ENCODE peak calls at places on chromosomes 12 and 14, in seven cellular contexts. One of them, this sample, is unnamed.

GRCh38 chr14:106831322-106831720 is 1304.9 kb downstream of the TMEM121 start:
- DNase-seq in esophagus muscularis mucosa: peak; percentile 10
- DNase-seq in stomach: no peak
- DNase-seq in ovary: peak; percentile 55
- DNase-seq in tibial nerve: no peak
- DNase-seq in A549: peak; percentile 75
- DNase-seq in transverse colon: peak; percentile 66
- DNase-seq in this sample: no peak

GRCh38 chr12:47717443-47718193 is 7.7 kb downstream of the ENDOU start:
- DNase-seq in tibial nerve: peak; percentile 66
- DNase-seq in stomach: peak; percentile 82
- DNase-seq in transverse colon: peak; percentile 83
- DNase-seq in ovary: peak; percentile 81
- DNase-seq in A549: peak; percentile 83
- DNase-seq in esophagus muscularis mucosa: peak; percentile 95
- DNase-seq in this sample: peak; percentile 90

GRCh38 chr12:66637693-66638301 is 41.1 kb downstream of the GRIP1 start:
- DNase-seq in ovary: no peak
- DNase-seq in esophagus muscularis mucosa: no peak
- DNase-seq in transverse colon: no peak
- DNase-seq in A549: no peak
- DNase-seq in tibial nerve: no peak
- DNase-seq in stomach: no peak
- DNase-seq in this sample: no peak

GRCh38 chr12:16168078-16168477 is 109.4 kb downstream of the SLC15A5 start:
- DNase-seq in esophagus muscularis mucosa: no peak
- DNase-seq in stomach: no peak
- DNase-seq in A549: no peak
- DNase-seq in tibial nerve: no peak
- DNase-seq in transverse colon: no peak
- DNase-seq in ovary: no peak
- DNase-seq in this sample: no peak

GRCh38 chr14:51419685-51420084 is 179.6 kb downstream of the TMX1 start:
- DNase-seq in esophagus muscularis mucosa: no peak
- DNase-seq in A549: peak; percentile 32
- DNase-seq in transverse colon: no peak
- DNase-seq in tibial nerve: no peak
- DNase-seq in ovary: no peak
- DNase-seq in stomach: no peak
- DNase-seq in this sample: no peak

GRCh38 chr12:27463826-27464554 is 17.5 kb downstream of the SMCO2 start:
- DNase-seq in tibial nerve: no peak
- DNase-seq in esophagus muscularis mucosa: no peak
- DNase-seq in stomach: no peak
- DNase-seq in transverse colon: no peak
- DNase-seq in A549: no peak
- DNase-seq in ovary: peak; percentile 85
- DNase-seq in this sample: no peak

GRCh38 chr12:21891763-21892217 is 49.4 kb downstream of the ABCC9 start:
- DNase-seq in A549: no peak
- DNase-seq in esophagus muscularis mucosa: no peak
- DNase-seq in ovary: peak; percentile 59
- DNase-seq in stomach: no peak
- DNase-seq in tibial nerve: no peak
- DNase-seq in transverse colon: peak; percentile 38
- DNase-seq in this sample: peak; percentile 73

GRCh38 chr12:130708648-130709047 is 7.5 kb downstream of the RIMBP2 start:
- DNase-seq in stomach: peak; percentile 18
- DNase-seq in tibial nerve: no peak
- DNase-seq in A549: no peak
- DNase-seq in esophagus muscularis mucosa: no peak
- DNase-seq in ovary: no peak
- DNase-seq in transverse colon: no peak
- DNase-seq in this sample: peak; percentile 60

GRCh38 chr14:101031721-101032120 is 128.2 kb upstream of the RTL1 start:
- DNase-seq in stomach: no peak
- DNase-seq in transverse colon: no peak
- DNase-seq in A549: no peak
- DNase-seq in esophagus muscularis mucosa: no peak
- DNase-seq in tibial nerve: no peak
- DNase-seq in ovary: peak; percentile 23
- DNase-seq in this sample: peak; percentile 10

GRCh38 chr14:35046048-35046750 is at the start of gene FAM177A1:
- DNase-seq in ovary: peak; percentile 98
- DNase-seq in esophagus muscularis mucosa: peak; percentile 100
- DNase-seq in stomach: peak; percentile 99
- DNase-seq in transverse colon: peak; percentile 100
- DNase-seq in A549: peak; percentile 98
- DNase-seq in tibial nerve: peak; percentile 93
- DNase-seq in this sample: peak; percentile 99

GRCh38 chr12:22729898-22730443 is 105.0 kb downstream of the ETNK1 start:
- DNase-seq in A549: no peak
- DNase-seq in esophagus muscularis mucosa: no peak
- DNase-seq in ovary: no peak
- DNase-seq in transverse colon: no peak
- DNase-seq in tibial nerve: no peak
- DNase-seq in stomach: no peak
- DNase-seq in this sample: no peak

GRCh38 chr12:66491812-66492361 is 187.0 kb downstream of the GRIP1 start:
- DNase-seq in tibial nerve: no peak
- DNase-seq in stomach: no peak
- DNase-seq in A549: no peak
- DNase-seq in esophagus muscularis mucosa: no peak
- DNase-seq in transverse colon: no peak
- DNase-seq in ovary: no peak
- DNase-seq in this sample: no peak

GRCh38 chr14:52494444-52494843 is 57.9 kb downstream of the TXNDC16 start:
- DNase-seq in transverse colon: no peak
- DNase-seq in stomach: no peak
- DNase-seq in tibial nerve: no peak
- DNase-seq in ovary: no peak
- DNase-seq in esophagus muscularis mucosa: no peak
- DNase-seq in A549: no peak
- DNase-seq in this sample: no peak

GRCh38 chr14:75542585-75543091 is 20.4 kb downstream of the BATF start:
- DNase-seq in tibial nerve: no peak
- DNase-seq in A549: no peak
- DNase-seq in transverse colon: peak; percentile 64
- DNase-seq in ovary: no peak
- DNase-seq in esophagus muscularis mucosa: no peak
- DNase-seq in stomach: peak; percentile 67
- DNase-seq in this sample: peak; percentile 84

GRCh38 chr14:51821822-51822221 is 38.6 kb upstream of the GNG2 start:
- DNase-seq in transverse colon: no peak
- DNase-seq in A549: no peak
- DNase-seq in tibial nerve: no peak
- DNase-seq in stomach: no peak
- DNase-seq in ovary: no peak
- DNase-seq in esophagus muscularis mucosa: no peak
- DNase-seq in this sample: no peak

DNA sequence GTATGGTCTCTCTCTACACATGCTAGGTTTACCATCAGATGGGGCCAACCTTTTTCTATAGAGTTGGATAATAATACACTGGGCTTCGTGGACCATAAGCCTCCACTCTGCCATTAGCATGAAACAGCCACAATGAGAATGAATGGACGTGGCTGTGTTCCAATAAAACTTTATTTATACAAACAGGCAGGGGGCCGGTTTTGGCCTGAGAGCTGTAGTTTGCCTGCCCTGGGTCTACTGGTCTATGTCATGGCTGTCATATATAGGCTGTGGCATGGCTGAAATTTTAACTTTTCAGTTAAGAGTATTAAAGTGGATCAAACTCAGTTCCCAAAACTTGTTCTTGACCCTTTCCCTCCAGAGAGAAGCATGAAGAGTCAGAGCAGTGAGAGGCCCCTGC is 120.3 kb upstream of the MYL2 start:
- DNase-seq in transverse colon: no peak
- DNase-seq in ovary: no peak
- DNase-seq in A549: no peak
- DNase-seq in esophagus muscularis mucosa: no peak
- DNase-seq in stomach: no peak
- DNase-seq in tibial nerve: no peak
- DNase-seq in this sample: no peak
- H3K4me3 ChIP-seq in transverse colon: no peak overlapping the region
- H3K4me3 ChIP-seq in ovary: no peak overlapping the region
- H3K4me3 ChIP-seq in A549: no peak overlapping the region
- H3K4me3 ChIP-seq in esophagus muscularis mucosa: no peak overlapping the region
- H3K4me3 ChIP-seq in stomach: no peak overlapping the region
- H3K4me3 ChIP-seq in tibial nerve: no peak overlapping the region
- H3K4me3 ChIP-seq in this sample: no peak overlapping the region

GRCh38 chr12:5433840-5434646 is 2.1 kb downstream of the NTF3 start:
- DNase-seq in A549: no peak
- DNase-seq in ovary: no peak
- DNase-seq in transverse colon: no peak
- DNase-seq in tibial nerve: no peak
- DNase-seq in esophagus muscularis mucosa: peak; percentile 79
- DNase-seq in stomach: no peak
- DNase-seq in this sample: no peak

GRCh38 chr12:5435161-5435560 is 3.3 kb downstream of the NTF3 start:
- DNase-seq in esophagus muscularis mucosa: peak; percentile 17
- DNase-seq in A549: no peak
- DNase-seq in tibial nerve: no peak
- DNase-seq in ovary: no peak
- DNase-seq in stomach: no peak
- DNase-seq in transverse colon: no peak
- DNase-seq in this sample: no peak

GRCh38 chr12:5433081-5433839 is 1.4 kb downstream of the NTF3 start:
- DNase-seq in A549: no peak
- DNase-seq in stomach: no peak
- DNase-seq in ovary: peak; percentile 63
- DNase-seq in tibial nerve: no peak
- DNase-seq in transverse colon: no peak
- DNase-seq in esophagus muscularis mucosa: peak; percentile 88
- DNase-seq in this sample: no peak

GRCh38 chr12:5437122-5437521 is 5.2 kb downstream of the NTF3 start:
- DNase-seq in esophagus muscularis mucosa: peak; percentile 81
- DNase-seq in stomach: no peak
- DNase-seq in tibial nerve: no peak
- DNase-seq in ovary: no peak
- DNase-seq in transverse colon: no peak
- DNase-seq in A549: no peak
- DNase-seq in this sample: no peak

DNA sequence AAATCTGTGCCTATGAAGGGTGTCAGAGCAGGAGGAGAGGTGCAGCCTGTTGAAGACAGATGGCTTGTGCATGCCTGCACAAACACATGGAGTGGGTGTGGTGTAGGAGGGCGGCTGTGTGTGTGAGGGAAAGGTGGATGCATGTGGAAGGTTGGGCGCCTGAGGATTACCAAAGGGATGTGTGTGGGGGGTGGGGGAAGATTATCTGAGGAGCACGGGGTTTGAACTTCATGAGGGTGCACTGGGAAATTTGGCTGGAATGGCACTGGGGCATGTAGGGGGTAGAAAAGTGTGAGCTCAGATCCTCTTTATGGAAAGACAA is 2.7 kb downstream of the NTF3 start:
- DNase-seq in esophagus muscularis mucosa: peak; percentile 60
- DNase-seq in ovary: no peak
- DNase-seq in stomach: no peak
- DNase-seq in transverse colon: no peak
- DNase-seq in tibial nerve: no peak
- DNase-seq in A549: no peak
- DNase-seq in this sample: no peak
- H3K4me1 ChIP-seq in esophagus muscularis mucosa: peaks cover 44% of the 10 kb centered on the region
- H3K4me1 ChIP-seq in ovary: peaks cover 21% of the 10 kb centered on the region
- H3K4me1 ChIP-seq in stomach: peaks cover 26% of the 10 kb centered on the region
- H3K4me1 ChIP-seq in transverse colon: peaks cover 12% of the 10 kb centered on the region
- H3K4me1 ChIP-seq in tibial nerve: no peaks in the 10 kb centered on the region
- H3K4me1 ChIP-seq in A549: no peaks in the 10 kb centered on the region
- H3K4me1 ChIP-seq in this sample: peaks cover 41% of the 10 kb centered on the region

GRCh38 chr14:32259368-32260013 is 56.4 kb upstream of the RNU6-8 start:
- DNase-seq in tibial nerve: no peak
- DNase-seq in ovary: no peak
- DNase-seq in transverse colon: no peak
- DNase-seq in A549: peak; percentile 41
- DNase-seq in esophagus muscularis mucosa: no peak
- DNase-seq in stomach: no peak
- DNase-seq in this sample: no peak
- TF ChIP-seq EP300 in tibial nerve: no peak
- TF ChIP-seq EP300 in ovary: no peak
- TF ChIP-seq EP300 in transverse colon: no peak
- TF ChIP-seq EP300 in A549: no peak
- TF ChIP-seq EP300 in esophagus muscularis mucosa: no peak
- TF ChIP-seq EP300 in stomach: no peak
- TF ChIP-seq EP300 in this sample: no peak

GRCh38 chr14:98984027-98984718 is 287.8 kb downstream of the BCL11B start:
- DNase-seq in stomach: no peak
- DNase-seq in A549: no peak
- DNase-seq in ovary: no peak
- DNase-seq in esophagus muscularis mucosa: peak; percentile 78
- DNase-seq in tibial nerve: no peak
- DNase-seq in transverse colon: no peak
- DNase-seq in this sample: no peak
- H3K4me3 ChIP-seq in stomach: no peak overlapping the region
- H3K4me3 ChIP-seq in A549: no peak overlapping the region
- H3K4me3 ChIP-seq in ovary: no peak overlapping the region
- H3K4me3 ChIP-seq in esophagus muscularis mucosa: no peak overlapping the region
- H3K4me3 ChIP-seq in tibial nerve: no peak overlapping the region
- H3K4me3 ChIP-seq in transverse colon: no peak overlapping the region
- H3K4me3 ChIP-seq in this sample: no peak overlapping the region

GRCh38 chr14:68269136-68269535 is 449.6 kb downstream of the RAD51B start:
- DNase-seq in tibial nerve: no peak
- DNase-seq in stomach: no peak
- DNase-seq in A549: no peak
- DNase-seq in ovary: no peak
- DNase-seq in esophagus muscularis mucosa: no peak
- DNase-seq in transverse colon: no peak
- DNase-seq in this sample: no peak

GRCh38 chr14:68268719-68269118 is 449.1 kb downstream of the RAD51B start:
- DNase-seq in A549: no peak
- DNase-seq in esophagus muscularis mucosa: no peak
- DNase-seq in tibial nerve: no peak
- DNase-seq in stomach: no peak
- DNase-seq in transverse colon: no peak
- DNase-seq in ovary: no peak
- DNase-seq in this sample: no peak

GRCh38 chr14:68274722-68275121 is 455.1 kb downstream of the RAD51B start:
- DNase-seq in tibial nerve: no peak
- DNase-seq in transverse colon: no peak
- DNase-seq in A549: no peak
- DNase-seq in esophagus muscularis mucosa: no peak
- DNase-seq in ovary: no peak
- DNase-seq in stomach: no peak
- DNase-seq in this sample: no peak

GRCh38 chr14:68270342-68270741 is 450.8 kb downstream of the RAD51B start:
- DNase-seq in transverse colon: no peak
- DNase-seq in ovary: no peak
- DNase-seq in esophagus muscularis mucosa: no peak
- DNase-seq in tibial nerve: no peak
- DNase-seq in stomach: no peak
- DNase-seq in A549: no peak
- DNase-seq in this sample: no peak

GRCh38 chr14:68271996-68272395 is 452.4 kb downstream of the RAD51B start:
- DNase-seq in transverse colon: no peak
- DNase-seq in A549: no peak
- DNase-seq in tibial nerve: no peak
- DNase-seq in esophagus muscularis mucosa: no peak
- DNase-seq in ovary: no peak
- DNase-seq in stomach: no peak
- DNase-seq in this sample: no peak
- H3K4me1 ChIP-seq in transverse colon: peaks cover 16% of the 10 kb centered on the region
- H3K4me1 ChIP-seq in A549: peaks cover 4% of the 10 kb centered on the region
- H3K4me1 ChIP-seq in tibial nerve: no peaks in the 10 kb centered on the region
- H3K4me1 ChIP-seq in esophagus muscularis mucosa: peaks cover 47% of the 10 kb centered on the region
- H3K4me1 ChIP-seq in ovary: peaks cover 4% of the 10 kb centered on the region
- H3K4me1 ChIP-seq in stomach: peaks cover 8% of the 10 kb centered on the region
- H3K4me1 ChIP-seq in this sample: peaks cover 29% of the 10 kb centered on the region

GRCh38 chr12:99911076-99911475 is 73.7 kb downstream of the ANKS1B start:
- DNase-seq in ovary: no peak
- DNase-seq in tibial nerve: no peak
- DNase-seq in A549: peak; percentile 78
- DNase-seq in stomach: no peak
- DNase-seq in transverse colon: no peak
- DNase-seq in esophagus muscularis mucosa: no peak
- DNase-seq in this sample: no peak
- TF ChIP-seq EP300 in ovary: no peak
- TF ChIP-seq EP300 in tibial nerve: peak; percentile 47
- TF ChIP-seq EP300 in A549: no peak
- TF ChIP-seq EP300 in stomach: no peak
- TF ChIP-seq EP300 in transverse colon: no peak
- TF ChIP-seq EP300 in esophagus muscularis mucosa: no peak
- TF ChIP-seq EP300 in this sample: no peak

This sample was measured in suprapubic skin.